ENCODE peak calls at places on chromosomes 4 and X, in five cellular contexts. R is IMR-90, F is mesenchymal stem cell, Z is H9, P is neuronal stem cell. B is an unnamed sample.

GRCh38 chr4:2402053-2402452 is 16.4 kb downstream of the ZFYVE28 start:
- DNase-seq in R (no peak), P (peak), Z (peak), F (peak), B (peak)

GRCh38 chrX:150405576-150405975 is 42.5 kb downstream of the MAMLD1 start:
- DNase-seq in F (no peak), Z (no peak), P (no peak), R (no peak), B (peak)

GRCh38 chr4:185134176-185134869 is 8.7 kb upstream of the SLC25A4 start:
- DNase-seq in F (peak), P (no peak), Z (no peak), R (peak), B (peak)

GRCh38 chr4:78613522-78614311 is 62.1 kb downstream of the ANXA3 start:
- DNase-seq in P (no peak), R (no peak), F (no peak), Z (no peak), B (no peak)

GRCh38 chr4:153451931-153452660 is 14.1 kb upstream of the TMEM131L start:
- DNase-seq in R (no peak), F (peak), P (no peak), Z (peak), B (peak)

GRCh38 chrX:103524747-103525146 is 5.5 kb upstream of the RAB40A start:
- DNase-seq in R (no peak), Z (no peak), F (no peak), P (no peak), B (no peak)

GRCh38 chr4:40264995-40265909 is 68.4 kb downstream of the RHOH start:
- DNase-seq in F (peak), Z (no peak), R (no peak), P (no peak), B (peak)

GRCh38 chrX:26783512-26784225 is 567.7 kb downstream of the MAGEB5 start:
- DNase-seq in F (peak), Z (peak), R (peak), P (peak), B (peak)

GRCh38 chrX:71111141-71111843 is at the start of gene IL2RG:
- DNase-seq in R (no peak), P (no peak), F (no peak), Z (no peak), B (no peak)

GRCh38 chrX:71214604-71215334 is 8.3 kb upstream of the GJB1 start:
- DNase-seq in F (no peak), Z (no peak), R (no peak), P (no peak), B (no peak)

GRCh38 chr4:168528131-168528949 is 31.5 kb downstream of the PALLD start:
- DNase-seq in F (peak), P (no peak), R (peak), Z (no peak), B (no peak)

GRCh38 chr4:177016541-177017141 is 223.9 kb upstream of the VEGFC start:
- DNase-seq in Z (no peak), F (peak), P (no peak), R (peak), B (no peak)

GRCh38 chrX:121216979-121217378 is 169.6 kb downstream of the GLUD2 start:
- DNase-seq in Z (no peak), P (no peak), R (no peak), F (no peak), B (no peak)

GRCh38 chr4:123825596-123826291 is 429.1 kb downstream of the SPRY1 start:
- DNase-seq in R (peak), F (peak), P (no peak), Z (no peak), B (no peak)

GRCh38 chr4:106806158-106806797 is 229.8 kb downstream of the DKK2 start:
- DNase-seq in R (no peak), P (no peak), F (peak), Z (no peak), B (no peak)

GRCh38 chr4:15145709-15146108 is 143.4 kb downstream of the CPEB2 start:
- DNase-seq in P (no peak), F (no peak), Z (no peak), R (no peak), B (no peak)

GRCh38 chrX:133323450-133323849 is 91.8 kb downstream of the GPC4 start:
- DNase-seq in R (no peak), F (peak), Z (no peak), P (no peak), B (no peak)

GRCh38 chrX:65528705-65529340 is 5.8 kb downstream of the LAS1L start:
- DNase-seq in Z (peak), P (peak), R (peak), F (peak), B (peak)

GRCh38 chrX:41382699-41383645 is 49.0 kb downstream of the DDX3X start:
- DNase-seq in Z (no peak), R (peak), F (peak), P (no peak), B (peak)

GRCh38 chr4:95835672-95836071 is 4.2 kb upstream of the PDHA2 start:
- DNase-seq in Z (peak), P (peak), R (no peak), F (peak), B (peak)

GRCh38 chr4:110878413-110878812 is 255.5 kb upstream of the PITX2 start:
- DNase-seq in Z (no peak), R (no peak), P (no peak), F (no peak), B (no peak)

GRCh38 chr4:37682701-37683401 is 3.3 kb downstream of the RELL1 start:
- DNase-seq in F (peak), Z (no peak), P (no peak), R (no peak), B (no peak)

GRCh38 chr4:168612435-168613139 is 115.7 kb downstream of the PALLD start:
- DNase-seq in Z (no peak), P (no peak), R (peak), F (peak), B (no peak)

GRCh38 chrX:19673334-19674040 is 158.2 kb upstream of the MAP3K15 start:
- DNase-seq in P (no peak), F (peak), Z (no peak), R (peak), B (peak)

GRCh38 chr4:177177446-177178160 is 132.1 kb upstream of the NEIL3 start:
- DNase-seq in Z (no peak), R (peak), F (peak), P (no peak), B (no peak)

GRCh38 chr4:184331155-184331995 is 113.7 kb upstream of the ENPP6 start:
- DNase-seq in F (no peak), P (no peak), R (peak), Z (no peak), B (no peak)

GRCh38 chrX:2417205-2417604 is 83.6 kb downstream of the DHRSX start:
- DNase-seq in Z (no peak), P (no peak), R (peak), F (no peak), B (no peak)

GRCh38 chr4:120977435-120977997 is 55.0 kb upstream of the PRDM5 start:
- DNase-seq in Z (peak), F (peak), R (peak), P (no peak), B (peak)

GRCh38 chr4:154999950-155000578 is 208.4 kb upstream of the NPY2R start:
- DNase-seq in F (no peak), P (no peak), R (no peak), Z (no peak), B (no peak)

GRCh38 chrX:128992107-128992971 is 531.0 kb downstream of the SMARCA1 start:
- DNase-seq in P (no peak), R (no peak), Z (peak), F (no peak), B (no peak)

GRCh38 chrX:19085975-19086772 is 36.1 kb downstream of the ADGRG2 start:
- DNase-seq in P (no peak), R (no peak), F (no peak), Z (no peak), B (no peak)

GRCh38 chrX:2828404-2829065 is at the start of gene GYG2:
- DNase-seq in F (peak), Z (peak), R (peak), P (peak), B (peak)

GRCh38 chr4:158459085-158459820 is 62.4 kb upstream of the RXFP1 start:
- DNase-seq in P (no peak), R (no peak), F (no peak), Z (peak), B (peak)

GRCh38 chrX:71128166-71128833 is 9.9 kb downstream of the MED12 start:
- DNase-seq in R (peak), P (no peak), Z (no peak), F (peak), B (no peak)

GRCh38 chr4:89312066-89312465 is 4.5 kb upstream of the GPRIN3 start:
- DNase-seq in P (no peak), Z (no peak), R (no peak), F (no peak), B (no peak)

GRCh38 chr4:141899541-141899940 is 263.2 kb downstream of the IL15 start:
- DNase-seq in Z (no peak), F (no peak), R (no peak), P (no peak), B (no peak)

GRCh38 chr4:76582817-76583087 is 147.7 kb downstream of the SHROOM3 start:
- DNase-seq in F (no peak), P (no peak), Z (no peak), R (no peak), B (no peak)

GRCh38 chr4:110183643-110184042 is 14.8 kb downstream of the ELOVL6 start:
- DNase-seq in F (no peak), Z (no peak), R (no peak), P (no peak), B (peak)

DNA sequence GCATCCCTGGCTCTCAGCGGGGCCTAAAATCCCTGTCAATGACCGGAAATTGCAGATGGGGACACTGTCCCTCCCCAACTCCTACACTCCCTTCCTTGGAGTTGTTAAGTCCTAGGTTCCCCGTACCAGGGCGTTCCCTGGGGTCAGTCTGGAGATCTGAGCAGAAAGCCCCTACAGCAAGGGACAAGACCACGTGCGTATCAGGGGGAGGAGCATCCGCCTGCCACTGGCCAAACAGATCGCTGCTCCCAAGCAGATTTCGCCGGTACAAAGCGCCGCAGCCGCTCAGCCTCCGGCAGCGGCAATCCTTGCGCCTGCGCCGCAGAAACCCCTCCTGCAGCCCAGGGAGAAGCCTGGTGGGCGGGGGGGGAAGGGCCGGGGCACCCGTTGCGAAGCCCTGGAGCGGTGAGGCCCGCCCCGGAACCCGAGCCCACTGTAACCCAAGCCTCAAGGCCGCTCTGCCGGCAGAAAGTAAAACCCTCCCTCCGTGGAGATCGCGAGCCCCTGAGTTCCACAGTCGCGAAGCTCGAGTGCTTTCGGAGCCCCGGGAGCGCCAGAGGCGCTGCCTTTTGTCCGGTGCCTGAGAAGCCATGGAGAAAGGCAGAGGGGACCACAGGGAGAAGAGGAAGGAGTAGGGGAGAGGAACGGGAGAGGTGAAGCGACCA is 2.7 kb downstream of the CRMP1 start:
- DNase-seq in R (peak), F (peak), P (peak), Z (peak), B (peak)
- H2BK15ac ChIP-seq in R (no peak), F (no peak), P (no peak), Z (no peak), B (no peak)

GRCh38 chr4:151675366-151676060 is 85.3 kb downstream of the GATB start:
- DNase-seq in Z (no peak), F (peak), R (no peak), P (no peak), B (no peak)
- H2BK5ac ChIP-seq in Z (no peak), F (no peak), R (no peak), P (no peak), B (no peak)

GRCh38 chr4:8410066-8410600 is 30.4 kb downstream of the ACOX3 start:
- DNase-seq in F (no peak), R (no peak), Z (no peak), P (no peak), B (no peak)
- H3K27ac ChIP-seq in F (no peak), R (no peak), Z (no peak), P (no peak), B (no peak)

DNA sequence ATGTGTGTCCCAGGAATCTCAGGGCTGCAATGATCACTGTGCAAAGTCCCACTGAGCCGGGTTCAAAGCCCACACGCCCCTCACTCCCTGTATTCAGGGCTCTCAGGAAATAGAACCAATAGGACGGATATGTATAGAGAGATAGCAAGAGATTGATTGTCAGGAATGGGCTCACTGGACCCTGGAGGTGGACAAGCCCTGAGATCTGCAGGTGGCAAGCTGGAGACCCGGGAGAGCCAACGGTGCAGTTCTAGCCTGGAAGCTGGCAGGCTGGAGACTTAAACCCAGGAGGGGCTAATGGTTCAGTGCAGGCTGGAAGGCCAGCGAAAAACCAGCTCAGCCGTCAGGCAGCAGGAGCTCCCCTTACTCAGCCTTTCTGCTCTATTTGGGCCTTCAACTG is 52.8 kb upstream of the ADRA2C start:
- DNase-seq in P (no peak), Z (no peak), R (no peak), F (no peak), B (no peak)
- H2BK15ac ChIP-seq in P (peak), Z (no peak), R (no peak), F (no peak), B (no peak)

DNA sequence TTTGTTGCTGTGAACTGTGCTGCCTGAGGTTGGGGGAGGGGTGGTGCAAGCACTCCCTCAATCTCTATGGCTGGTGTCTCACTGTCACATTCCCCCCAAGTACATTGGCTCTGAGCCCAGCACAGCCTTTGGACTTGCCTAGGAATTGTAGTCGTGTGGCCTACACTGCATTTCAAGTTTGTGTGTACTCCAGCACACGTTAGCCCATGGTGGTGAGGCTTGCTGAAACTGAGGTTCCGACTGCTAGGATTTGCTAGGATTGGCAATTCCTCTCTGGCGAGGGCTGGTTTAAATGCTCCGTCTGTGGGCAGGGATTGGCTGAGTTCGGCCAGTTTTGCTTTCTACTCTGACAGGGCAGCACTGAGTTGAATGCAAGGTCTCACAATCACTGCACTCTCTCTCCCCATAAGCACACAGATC is 121.7 kb upstream of the CXXC4 start:
- DNase-seq in P (no peak), Z (no peak), R (no peak), F (peak), B (no peak)
- H2BK5ac ChIP-seq in P (no peak), Z (no peak), R (no peak), F (no peak), B (no peak)

GRCh38 chrX:100939336-100939735 is 10.6 kb upstream of the XKRX start:
- DNase-seq in P (no peak), Z (peak), R (no peak), F (no peak), B (no peak)

GRCh38 chrX:100948557-100948956 is 19.8 kb upstream of the XKRX start:
- DNase-seq in R (no peak), P (no peak), Z (no peak), F (no peak), B (no peak)

GRCh38 chrX:100946521-100946920 is 17.8 kb upstream of the XKRX start:
- DNase-seq in R (no peak), P (no peak), Z (no peak), F (no peak), B (peak)

GRCh38 chrX:100944601-100945000 is 15.9 kb upstream of the XKRX start:
- DNase-seq in Z (no peak), R (no peak), P (no peak), F (no peak), B (no peak)
- H3K27ac ChIP-seq in Z (no peak), R (no peak), P (no peak), F (no peak), B (no peak)

GRCh38 chrX:74593593-74593992 is 20.8 kb downstream of the RLIM start:
- DNase-seq in Z (no peak), P (no peak), F (no peak), R (no peak), B (no peak)
- H2BK15ac ChIP-seq in Z (no peak), P (no peak), F (no peak), R (no peak), B (no peak)

GRCh38 chrX:46587753-46588171 is 14.2 kb downstream of the CHST7 start:
- DNase-seq in P (no peak), F (peak), R (no peak), Z (no peak), B (peak)
- H2BK5ac ChIP-seq in P (no peak), F (peak), R (peak), Z (no peak), B (no peak)

DNA sequence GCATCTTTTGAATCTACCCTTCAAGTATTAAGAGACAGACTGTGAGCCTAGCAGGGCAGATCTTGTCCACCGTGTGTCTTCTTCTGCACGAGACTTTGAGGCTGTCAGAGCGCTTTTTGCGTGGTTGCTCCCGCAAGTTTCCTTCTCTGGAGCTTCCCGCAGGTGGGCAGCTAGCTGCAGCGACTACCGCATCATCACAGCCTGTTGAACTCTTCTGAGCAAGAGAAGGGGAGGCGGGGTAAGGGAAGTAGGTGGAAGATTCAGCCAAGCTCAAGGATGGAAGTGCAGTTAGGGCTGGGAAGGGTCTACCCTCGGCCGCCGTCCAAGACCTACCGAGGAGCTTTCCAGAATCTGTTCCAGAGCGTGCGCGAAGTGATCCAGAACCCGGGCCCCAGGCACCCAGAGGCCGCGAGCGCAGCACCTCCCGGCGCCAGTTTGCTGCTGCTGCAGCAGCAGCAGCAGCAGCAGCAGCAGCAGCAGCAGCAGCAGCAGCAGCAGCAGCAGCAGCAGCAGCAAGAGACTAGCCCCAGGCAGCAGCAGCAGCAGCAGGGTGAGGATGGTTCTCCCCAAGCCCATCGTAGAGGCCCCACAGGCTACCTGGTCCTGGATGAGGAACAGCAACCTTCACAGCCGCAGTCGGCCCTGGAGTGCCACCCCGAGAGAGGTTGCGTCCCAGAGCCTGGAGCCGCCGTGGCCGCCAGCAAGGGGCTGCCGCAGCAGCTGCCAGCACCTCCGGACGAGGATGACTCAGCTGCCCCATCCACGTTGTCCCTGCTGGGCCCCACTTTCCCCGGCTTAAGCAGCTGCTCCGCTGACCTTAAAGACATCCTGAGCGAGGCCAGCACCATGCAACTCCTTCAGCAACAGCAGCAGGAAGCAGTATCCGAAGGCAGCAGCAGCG is 1.3 kb downstream of the AR start:
- DNase-seq in P (peak), Z (peak), R (peak), F (peak), B (peak)
- H3K27ac ChIP-seq in P (no peak), Z (no peak), R (no peak), F (no peak), B (no peak)